ENCODE peak calls at places on chromosomes 13 and 19, in four cellular contexts. H is K562, J is HepG2, O is GM12878. S is an unnamed sample.

GRCh38 chr19:2391118-2391725 is 31.2 kb downstream of the TMPRSS9 start:
- DNase-seq in H (peak), J (peak), O (peak), S (peak)

GRCh38 chr13:20848203-20848602 is 54.3 kb downstream of the XPO4 start:
- DNase-seq in H (no peak), J (no peak), O (no peak), S (no peak)

GRCh38 chr19:45646345-45646698 is 7.1 kb upstream of the EML2 start:
- DNase-seq in H (no peak), J (no peak), O (no peak), S (no peak)

GRCh38 chr19:49924004-49924880 is 4.8 kb upstream of the ATF5 start:
- DNase-seq in H (no peak), J (no peak), O (peak), S (no peak)

GRCh38 chr19:46637224-46637623 is 1.2 kb upstream of the GNG8 start:
- DNase-seq in H (no peak), J (no peak), O (no peak), S (no peak)

GRCh38 chr13:26629260-26629659 is 71.8 kb downstream of the WASF3 start:
- DNase-seq in H (peak), J (peak), O (no peak), S (no peak)

GRCh38 chr19:18456974-18457373 is 19.0 kb upstream of the ISYNA1 start:
- DNase-seq in H (no peak), J (no peak), O (no peak), S (no peak)

GRCh38 chr19:34960940-34961679 is 2.9 kb downstream of the ZNF792 start:
- DNase-seq in H (no peak), J (no peak), O (no peak), S (no peak)

GRCh38 chr19:2578391-2578826 is 102.5 kb downstream of the GADD45B start:
- DNase-seq in H (no peak), J (no peak), O (no peak), S (no peak)

GRCh38 chr19:46579286-46579944 is 21.7 kb upstream of the CALM3 start:
- DNase-seq in H (peak), J (no peak), O (no peak), S (no peak)

GRCh38 chr13:95480131-95480545 is 72.4 kb upstream of the CLDN10 start:
- DNase-seq in H (no peak), J (no peak), O (peak), S (no peak)

GRCh38 chr13:78131811-78132210 is 213.2 kb upstream of the EDNRB start:
- DNase-seq in H (no peak), J (no peak), O (no peak), S (no peak)

GRCh38 chr19:34503546-34504272 is 22.2 kb downstream of the WTIP start:
- DNase-seq in H (no peak), J (no peak), O (no peak), S (no peak)

GRCh38 chr13:21879263-21879914 is 208.5 kb downstream of the FGF9 start:
- DNase-seq in H (no peak), J (no peak), O (no peak), S (no peak)

GRCh38 chr19:48330012-48330681 is 4.8 kb downstream of the EMP3 start:
- DNase-seq in H (no peak), J (no peak), O (peak), S (peak)

GRCh38 chr19:40006273-40006691 is 9.4 kb downstream of the ZNF546 start:
- DNase-seq in H (peak), J (no peak), O (no peak), S (no peak)

GRCh38 chr13:40576369-40576768 is 90.1 kb downstream of the FOXO1 start:
- DNase-seq in H (no peak), J (no peak), O (no peak), S (no peak)
- TF ChIP-seq FOXK2 in H (no peak), J (no peak), O (no peak), S (no peak)

GRCh38 chr13:51879133-51879532 is 17.4 kb downstream of the CCDC70 start:
- DNase-seq in H (no peak), J (no peak), O (no peak), S (no peak)

GRCh38 chr13:51882570-51883225 is 20.9 kb downstream of the CCDC70 start:
- DNase-seq in H (no peak), J (no peak), O (no peak), S (no peak)

GRCh38 chr13:51885651-51886050 is 23.9 kb downstream of the CCDC70 start:
- DNase-seq in H (no peak), J (no peak), O (no peak), S (no peak)

GRCh38 chr13:51881296-51881695 is 19.5 kb downstream of the CCDC70 start:
- DNase-seq in H (no peak), J (no peak), O (no peak), S (no peak)

GRCh38 chr13:51883226-51883600 is 21.4 kb downstream of the CCDC70 start:
- DNase-seq in H (no peak), J (no peak), O (no peak), S (no peak)
- TF ChIP-seq BHLHE40 in H (no peak), J (no peak), O (no peak), S (no peak)

DNA sequence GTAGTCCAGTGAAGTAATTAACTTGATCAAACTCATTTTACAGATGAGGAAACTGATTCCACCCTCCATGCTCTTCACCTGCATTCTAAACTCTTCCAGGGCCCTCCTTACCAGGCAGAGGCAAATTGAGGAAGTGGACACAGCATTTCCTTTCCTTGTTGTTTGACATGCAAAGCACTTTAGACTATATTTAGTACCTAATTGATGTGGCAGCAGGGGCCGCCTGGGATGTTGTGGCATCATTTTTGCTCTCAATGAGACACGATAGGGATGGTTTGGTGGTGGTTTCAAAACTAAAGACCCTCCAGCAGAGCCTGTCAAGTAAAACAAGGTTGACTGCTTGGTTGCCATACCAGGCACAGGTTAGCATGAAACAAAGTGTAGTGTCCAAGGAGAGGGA is 7.9 kb downstream of the SIPA1L3 start:
- DNase-seq in H (no peak), J (no peak), O (peak), S (no peak)
- TF ChIP-seq TARDBP in H (no peak), J (no peak), O (no peak), S (no peak)

GRCh38 chr13:27679896-27680295 is 58.2 kb downstream of the POLR1D start:
- DNase-seq in H (no peak), J (no peak), O (no peak), S (no peak)

GRCh38 chr13:27673911-27674310 is 52.2 kb downstream of the POLR1D start:
- DNase-seq in H (no peak), J (no peak), O (no peak), S (no peak)

GRCh38 chr13:27680465-27680864 is 58.8 kb downstream of the POLR1D start:
- DNase-seq in H (no peak), J (no peak), O (no peak), S (no peak)

GRCh38 chr13:27678306-27679040 is 56.8 kb downstream of the POLR1D start:
- DNase-seq in H (peak), J (no peak), O (no peak), S (no peak)

GRCh38 chr13:27679396-27679795 is 57.7 kb downstream of the POLR1D start:
- DNase-seq in H (no peak), J (peak), O (no peak), S (no peak)
- TF ChIP-seq FOXK2 in H (no peak), J (no peak), O (no peak), S (no peak)

GRCh38 chr19:10812902-10813404 is 23.1 kb downstream of the TMED1 start:
- DNase-seq in H (peak), J (no peak), O (no peak), S (no peak)
- TF ChIP-seq BHLHE40 in H (no peak), J (no peak), O (no peak), S (no peak)

DNA sequence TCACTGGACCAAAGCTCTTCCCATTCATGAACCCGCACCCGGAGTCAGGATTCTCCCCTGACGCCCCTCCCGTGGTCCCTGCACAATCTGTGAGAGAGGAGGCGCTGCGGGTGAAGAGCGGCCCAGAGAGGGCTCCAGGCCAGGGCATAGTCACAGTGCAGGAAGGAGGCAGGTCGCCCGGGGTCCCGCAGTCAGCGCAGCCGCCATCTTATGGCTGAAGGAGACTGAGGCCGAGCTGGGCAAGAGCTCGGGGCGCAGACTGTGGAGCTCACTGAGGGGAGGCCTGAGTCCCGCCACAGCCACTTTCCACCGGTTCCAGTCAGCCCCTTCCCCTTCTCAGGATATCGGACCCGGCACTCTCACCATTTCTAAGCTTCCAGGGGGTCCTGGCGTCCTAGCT is 300 bp downstream of the ZNF99 start:
- DNase-seq in H (no peak), J (no peak), O (no peak), S (no peak)
- TF ChIP-seq TARDBP in H (no peak), J (no peak), O (no peak), S (no peak)

GRCh38 chr19:31231181-31231580 is 118.1 kb downstream of the TSHZ3 start:
- DNase-seq in H (no peak), J (no peak), O (no peak), S (no peak)
- TF ChIP-seq FOXK2 in H (no peak), J (no peak), O (no peak), S (no peak)

GRCh38 chr19:13430790-13431582 is 75.3 kb downstream of the CACNA1A start:
- DNase-seq in H (peak), J (peak), O (no peak), S (peak)
- TF ChIP-seq BHLHE40 in H (no peak), J (no peak), O (no peak), S (no peak)

GRCh38 chr13:99303863-99304521 is 3.2 kb downstream of the GPR183 start:
- DNase-seq in H (no peak), J (no peak), O (no peak), S (no peak)
- TF ChIP-seq TARDBP in H (no peak), J (no peak), O (no peak), S (no peak)